ENCODE peak calls at places on chromosomes 6 and 20, in ten cellular contexts. One of them, this sample, is unnamed.

GRCh38 chr6:110296151-110297028 is 61.8 kb downstream of the METTL24 start:
- DNase-seq in neural crest cell: no peak
- DNase-seq in activated CD4-positive, alpha-beta T cell treated with anti-CD3 and anti-CD28 coated beads for 48 hours: no peak
- DNase-seq in T1000: no peak
- DNase-seq in ascending aorta: no peak
- DNase-seq in neural progenitor cell: no peak
- DNase-seq in cardiac fibroblast: no peak
- DNase-seq in activated CD8-positive, alpha-beta memory T cell treated with anti-CD3 and anti-CD28 coated beads for 4 hours: no peak
- DNase-seq in lower lobe of right lung: no peak
- DNase-seq in amygdala: no peak
- DNase-seq in this sample: no peak

GRCh38 chr20:47586648-47587306 is 85.1 kb downstream of the NCOA3 start:
- DNase-seq in neural crest cell: no peak
- DNase-seq in amygdala: no peak
- DNase-seq in activated CD8-positive, alpha-beta memory T cell treated with anti-CD3 and anti-CD28 coated beads for 4 hours: no peak
- DNase-seq in neural progenitor cell: peak
- DNase-seq in cardiac fibroblast: peak
- DNase-seq in lower lobe of right lung: no peak
- DNase-seq in T1000: no peak
- DNase-seq in ascending aorta: no peak
- DNase-seq in activated CD4-positive, alpha-beta T cell treated with anti-CD3 and anti-CD28 coated beads for 48 hours: no peak
- DNase-seq in this sample: no peak

GRCh38 chr6:39361657-39362486 is 39.4 kb upstream of the KCNK16 start:
- DNase-seq in neural crest cell: peak
- DNase-seq in amygdala: peak
- DNase-seq in lower lobe of right lung: peak
- DNase-seq in cardiac fibroblast: peak
- DNase-seq in activated CD8-positive, alpha-beta memory T cell treated with anti-CD3 and anti-CD28 coated beads for 4 hours: no peak
- DNase-seq in neural progenitor cell: peak
- DNase-seq in activated CD4-positive, alpha-beta T cell treated with anti-CD3 and anti-CD28 coated beads for 48 hours: peak
- DNase-seq in T1000: peak
- DNase-seq in ascending aorta: no peak
- DNase-seq in this sample: peak

GRCh38 chr6:125267806-125268523 is 33.8 kb downstream of the HDDC2 start:
- DNase-seq in T1000: no peak
- DNase-seq in ascending aorta: no peak
- DNase-seq in amygdala: no peak
- DNase-seq in neural progenitor cell: no peak
- DNase-seq in activated CD8-positive, alpha-beta memory T cell treated with anti-CD3 and anti-CD28 coated beads for 4 hours: no peak
- DNase-seq in lower lobe of right lung: no peak
- DNase-seq in neural crest cell: no peak
- DNase-seq in activated CD4-positive, alpha-beta T cell treated with anti-CD3 and anti-CD28 coated beads for 48 hours: no peak
- DNase-seq in cardiac fibroblast: peak
- DNase-seq in this sample: no peak

GRCh38 chr20:51712501-51713212 is 55.5 kb downstream of the ATP9A start:
- DNase-seq in activated CD4-positive, alpha-beta T cell treated with anti-CD3 and anti-CD28 coated beads for 48 hours: no peak
- DNase-seq in activated CD8-positive, alpha-beta memory T cell treated with anti-CD3 and anti-CD28 coated beads for 4 hours: no peak
- DNase-seq in cardiac fibroblast: peak
- DNase-seq in ascending aorta: no peak
- DNase-seq in neural crest cell: no peak
- DNase-seq in neural progenitor cell: peak
- DNase-seq in T1000: no peak
- DNase-seq in lower lobe of right lung: no peak
- DNase-seq in amygdala: no peak
- DNase-seq in this sample: peak

GRCh38 chr6:12967686-12968085 is 251.1 kb downstream of the PHACTR1 start:
- DNase-seq in activated CD4-positive, alpha-beta T cell treated with anti-CD3 and anti-CD28 coated beads for 48 hours: no peak
- DNase-seq in neural crest cell: no peak
- DNase-seq in activated CD8-positive, alpha-beta memory T cell treated with anti-CD3 and anti-CD28 coated beads for 4 hours: no peak
- DNase-seq in T1000: no peak
- DNase-seq in lower lobe of right lung: no peak
- DNase-seq in neural progenitor cell: no peak
- DNase-seq in cardiac fibroblast: peak
- DNase-seq in amygdala: no peak
- DNase-seq in ascending aorta: no peak
- DNase-seq in this sample: no peak

GRCh38 chr6:147924598-147924997 is 416.1 kb downstream of the SAMD5 start:
- DNase-seq in activated CD4-positive, alpha-beta T cell treated with anti-CD3 and anti-CD28 coated beads for 48 hours: no peak
- DNase-seq in ascending aorta: no peak
- DNase-seq in cardiac fibroblast: no peak
- DNase-seq in lower lobe of right lung: no peak
- DNase-seq in neural progenitor cell: no peak
- DNase-seq in T1000: no peak
- DNase-seq in neural crest cell: no peak
- DNase-seq in amygdala: no peak
- DNase-seq in activated CD8-positive, alpha-beta memory T cell treated with anti-CD3 and anti-CD28 coated beads for 4 hours: no peak
- DNase-seq in this sample: no peak

GRCh38 chr6:170082067-170082466 is 208.8 kb downstream of the DLL1 start:
- DNase-seq in activated CD4-positive, alpha-beta T cell treated with anti-CD3 and anti-CD28 coated beads for 48 hours: peak
- DNase-seq in amygdala: no peak
- DNase-seq in T1000: no peak
- DNase-seq in activated CD8-positive, alpha-beta memory T cell treated with anti-CD3 and anti-CD28 coated beads for 4 hours: no peak
- DNase-seq in ascending aorta: no peak
- DNase-seq in cardiac fibroblast: no peak
- DNase-seq in neural crest cell: no peak
- DNase-seq in lower lobe of right lung: peak
- DNase-seq in neural progenitor cell: no peak
- DNase-seq in this sample: no peak

GRCh38 chr20:37007898-37008649 is 56.6 kb upstream of the SAMHD1 start:
- DNase-seq in activated CD4-positive, alpha-beta T cell treated with anti-CD3 and anti-CD28 coated beads for 48 hours: no peak
- DNase-seq in cardiac fibroblast: peak
- DNase-seq in neural crest cell: no peak
- DNase-seq in ascending aorta: no peak
- DNase-seq in neural progenitor cell: no peak
- DNase-seq in activated CD8-positive, alpha-beta memory T cell treated with anti-CD3 and anti-CD28 coated beads for 4 hours: no peak
- DNase-seq in lower lobe of right lung: no peak
- DNase-seq in T1000: no peak
- DNase-seq in amygdala: no peak
- DNase-seq in this sample: peak

GRCh38 chr6:37280162-37280895 is 22.4 kb upstream of the TMEM217 start:
- DNase-seq in amygdala: no peak
- DNase-seq in neural progenitor cell: no peak
- DNase-seq in activated CD8-positive, alpha-beta memory T cell treated with anti-CD3 and anti-CD28 coated beads for 4 hours: no peak
- DNase-seq in activated CD4-positive, alpha-beta T cell treated with anti-CD3 and anti-CD28 coated beads for 48 hours: no peak
- DNase-seq in neural crest cell: no peak
- DNase-seq in lower lobe of right lung: no peak
- DNase-seq in ascending aorta: no peak
- DNase-seq in cardiac fibroblast: no peak
- DNase-seq in T1000: no peak
- DNase-seq in this sample: no peak

GRCh38 chr20:34776177-34776576 is 49.3 kb downstream of the NCOA6 start:
- DNase-seq in amygdala: no peak
- DNase-seq in neural crest cell: no peak
- DNase-seq in ascending aorta: no peak
- DNase-seq in neural progenitor cell: no peak
- DNase-seq in lower lobe of right lung: no peak
- DNase-seq in cardiac fibroblast: no peak
- DNase-seq in activated CD4-positive, alpha-beta T cell treated with anti-CD3 and anti-CD28 coated beads for 48 hours: no peak
- DNase-seq in T1000: no peak
- DNase-seq in activated CD8-positive, alpha-beta memory T cell treated with anti-CD3 and anti-CD28 coated beads for 4 hours: no peak
- DNase-seq in this sample: no peak

This sample was measured in hippocampal formation.